ENCODE peak calls at places on chromosomes 6 and 20, in six cellular contexts. A is NCI-H446 treated with DMSO at 0.1 percent for 48 hours; T is HS-5; L is cardiac septum; E is stimulated activated CD4-positive, alpha-beta T cell treated with anti-CD3 and anti-CD28 coated beads, Interleukin-4, amount 100 ng/mL, for 1 hour; B is sciatic nerve. R is an unnamed sample.

GRCh38 chr6:3296537-3297453 is 38.0 kb downstream of the PSMG4 start:
- DNase-seq in A (no peak), T (no peak), L (peak), E (no peak), B (peak), R (no peak)

GRCh38 chr20:63461364-63461763 is 11.1 kb downstream of the KCNQ2 start:
- DNase-seq in A (no peak), T (no peak), L (no peak), E (peak), B (no peak), R (no peak)

GRCh38 chr20:44016525-44016924 is 101.9 kb downstream of the TOX2 start:
- DNase-seq in A (no peak), T (no peak), L (no peak), E (no peak), B (peak), R (no peak)

GRCh38 chr6:93784794-93785757 is 365.7 kb upstream of the EPHA7 start:
- DNase-seq in A (peak), T (peak), L (no peak), E (no peak), B (no peak), R (no peak)

GRCh38 chr6:1052262-1052661 is 259.6 kb upstream of the FOXQ1 start:
- DNase-seq in A (no peak), T (no peak), L (no peak), E (no peak), B (no peak), R (no peak)

GRCh38 chr20:25087186-25087929 is 5.4 kb upstream of the VSX1 start:
- DNase-seq in A (no peak), T (no peak), L (no peak), E (no peak), B (no peak), R (no peak)

GRCh38 chr6:89999154-89999553 is 104.9 kb downstream of the GJA10 start:
- DNase-seq in A (peak), T (no peak), L (no peak), E (no peak), B (no peak), R (no peak)

GRCh38 chr6:90238663-90239542 is 57.7 kb downstream of the BACH2 start:
- DNase-seq in A (no peak), T (no peak), L (no peak), E (no peak), B (no peak), R (no peak)